ENCODE peak calls at places on chromosomes 4 and X, in nine cellular contexts. N, J, B, I, W, X, Q, M and C are unnamed samples.
A peak's percentile ranks its signal among the peaks of the same experiment; 100 is the strongest.

GRCh38 chr4:95304898-95305297 is 243.9 kb downstream of the UNC5C start:
- DNase-seq in J (no peak), Q (no peak), B (no peak), N (no peak), W (no peak), M (peak; percentile 64), I (no peak), X (no peak), C (no peak)

GRCh38 chr4:8051644-8052043 is 107.0 kb downstream of the ABLIM2 start:
- DNase-seq in X (no peak), B (no peak), J (no peak), I (no peak), M (no peak), Q (no peak), W (peak; percentile 54), N (no peak), C (no peak)

GRCh38 chr4:79650794-79651431 is 242.9 kb upstream of the GK2 start:
- DNase-seq in J (no peak), X (no peak), W (no peak), N (no peak), B (no peak), I (no peak), M (no peak), Q (no peak), C (no peak)

GRCh38 chr4:26964994-26965393 is 104.4 kb downstream of the STIM2 start:
- DNase-seq in B (no peak), X (no peak), Q (no peak), I (no peak), J (no peak), M (no peak), N (no peak), W (no peak), C (no peak)

GRCh38 chrX:154805696-154806091 is 409 bp upstream of the MPP1 start:
- DNase-seq in N (no peak), J (peak; percentile 44), I (no peak), Q (no peak), X (no peak), M (no peak), B (no peak), W (no peak), C (no peak)

GRCh38 chr4:4860381-4860802 is 927 bp downstream of the MSX1 start:
- DNase-seq in X (peak; percentile 22), W (no peak), J (no peak), M (no peak), B (no peak), N (no peak), Q (no peak), I (peak; percentile 24), C (no peak)

GRCh38 chr4:186137193-186137792 is 32.8 kb downstream of the FAM149A start:
- DNase-seq in J (no peak), W (no peak), B (no peak), I (no peak), M (no peak), Q (no peak), X (peak; percentile 30), N (no peak), C (no peak)

GRCh38 chr4:98507299-98507698 is 151.1 kb downstream of the TSPAN5 start:
- DNase-seq in B (no peak), M (no peak), W (no peak), J (no peak), I (no peak), Q (no peak), X (no peak), N (no peak), C (no peak)

GRCh38 chr4:100938698-100939097 is 408.6 kb downstream of the PPP3CA start:
- DNase-seq in N (no peak), I (no peak), M (no peak), J (no peak), W (no peak), B (no peak), Q (no peak), X (no peak), C (no peak)